ENCODE peak calls at places on chromosomes 2 and 18, in four cellular contexts. J is IMR-90, M is H1, Q is H9. V is an unnamed sample.

GRCh38 chr2:128357561-128358370 is 39.1 kb upstream of the HS6ST1 start:
- DNase-seq in J (no peak), M (no peak), Q (no peak), V (no peak)

GRCh38 chr2:112181571-112182290 is 43.5 kb downstream of the FBLN7 start:
- DNase-seq in J (no peak), M (peak), Q (peak), V (peak)

GRCh38 chr2:63788070-63788469 is 53.6 kb upstream of the UGP2 start:
- DNase-seq in J (peak), M (no peak), Q (no peak), V (no peak)

GRCh38 chr18:25974630-25975077 is 115.8 kb downstream of the SS18 start:
- DNase-seq in J (no peak), M (no peak), Q (no peak), V (peak)

GRCh38 chr2:176514805-176515500 is 245.7 kb downstream of the MTX2 start:
- DNase-seq in J (no peak), M (no peak), Q (no peak), V (no peak)

GRCh38 chr2:208040199-208041171 is 15.2 kb upstream of the PLEKHM3 start:
- DNase-seq in J (peak), M (peak), Q (peak), V (peak)

GRCh38 chr2:176658708-176659107 is 389.5 kb downstream of the MTX2 start:
- DNase-seq in J (no peak), M (no peak), Q (no peak), V (no peak)

GRCh38 chr18:23963443-23964185 is 50.9 kb upstream of the TTC39C start:
- DNase-seq in J (no peak), M (peak), Q (no peak), V (no peak)

GRCh38 chr2:69983392-69983791 is 22.0 kb upstream of the ASPRV1 start:
- DNase-seq in J (no peak), M (no peak), Q (no peak), V (no peak)

GRCh38 chr2:166314022-166314759 is 61.6 kb downstream of the SCN9A start:
- DNase-seq in J (peak), M (no peak), Q (no peak), V (no peak)

GRCh38 chr18:24590946-24591345 is 130.5 kb downstream of the HRH4 start:
- DNase-seq in J (no peak), M (no peak), Q (no peak), V (no peak)

GRCh38 chr2:227043981-227044380 is 120.0 kb downstream of the COL4A4 start:
- DNase-seq in J (no peak), M (no peak), Q (no peak), V (no peak)

GRCh38 chr2:212686285-212686895 is 147.8 kb upstream of the ERBB4 start:
- DNase-seq in J (peak), M (peak), Q (peak), V (peak)

GRCh38 chr18:45726603-45727002 is 2.6 kb downstream of the SLC14A1 start:
- DNase-seq in J (peak), M (no peak), Q (no peak), V (no peak)

GRCh38 chr2:120614901-120615300 is 120.8 kb upstream of the GLI2 start:
- DNase-seq in J (no peak), M (no peak), Q (no peak), V (no peak)

GRCh38 chr18:57466307-57466706 is 31.1 kb downstream of the ONECUT2 start:
- DNase-seq in J (no peak), M (no peak), Q (no peak), V (no peak)

GRCh38 chr18:53551868-53552426 is 672.5 kb downstream of the MBD2 start:
- DNase-seq in J (no peak), M (no peak), Q (no peak), V (no peak)

GRCh38 chr2:188132385-188132784 is 159.3 kb upstream of the GULP1 start:
- DNase-seq in J (no peak), M (no peak), Q (no peak), V (no peak)

GRCh38 chr2:196597531-196597930 is 42.0 kb upstream of the CCDC150 start:
- DNase-seq in J (peak), M (no peak), Q (no peak), V (no peak)

GRCh38 chr2:222939208-222939846 is 78.5 kb downstream of the ACSL3 start:
- DNase-seq in J (peak), M (peak), Q (peak), V (peak)

GRCh38 chr2:241821460-241822263 is 12.7 kb downstream of the NEU4 start:
- DNase-seq in J (no peak), M (no peak), Q (peak), V (no peak)

GRCh38 chr2:201191132-201191875 is 8.4 kb downstream of the CASP10 start:
- DNase-seq in J (no peak), M (no peak), Q (no peak), V (no peak)

GRCh38 chr18:72542993-72543361 is 1.2 kb downstream of the CBLN2 start:
- DNase-seq in J (no peak), M (no peak), Q (peak), V (peak)

GRCh38 chr2:190180313-190181065 is 118.0 kb upstream of the MSTN start:
- DNase-seq in J (no peak), M (peak), Q (peak), V (peak)

GRCh38 chr2:1546023-1546591 is 132.8 kb downstream of the TPO start:
- DNase-seq in J (peak), M (peak), Q (peak), V (peak)

GRCh38 chr2:238231251-238231793 is 8.5 kb downstream of the HES6 start:
- DNase-seq in J (peak), M (peak), Q (peak), V (peak)

GRCh38 chr18:10239138-10239537 is 215.3 kb upstream of the APCDD1 start:
- DNase-seq in J (peak), M (no peak), Q (no peak), V (no peak)

GRCh38 chr2:188291617-188292445 is at the start of gene GULP1:
- DNase-seq in J (peak), M (peak), Q (peak), V (peak)

GRCh38 chr2:231130657-231131056 is 5.8 kb upstream of the HTR2B start:
- DNase-seq in J (no peak), M (no peak), Q (no peak), V (no peak)

GRCh38 chr2:35410431-35411061 is 945.0 kb upstream of the CRIM1 start:
- DNase-seq in J (peak), M (peak), Q (peak), V (peak)

GRCh38 chr18:55585586-55586521 is 2.1 kb downstream of the TCF4 start:
- DNase-seq in J (peak), M (no peak), Q (peak), V (peak)

GRCh38 chr18:23134780-23135678 is at the start of gene CABLES1:
- DNase-seq in J (peak), M (peak), Q (peak), V (peak)

GRCh38 chr2:233409286-233409991 is 55.1 kb downstream of the DGKD start:
- DNase-seq in J (no peak), M (peak), Q (no peak), V (peak)

GRCh38 chr2:85888745-85889647 is at the start of gene ST3GAL5:
- DNase-seq in J (peak), M (peak), Q (peak), V (peak)

GRCh38 chr2:85888020-85888744 is 608 bp downstream of the ST3GAL5 start:
- DNase-seq in J (no peak), M (no peak), Q (peak), V (peak)

GRCh38 chr2:85886585-85886984 is 2.2 kb downstream of the ST3GAL5 start:
- DNase-seq in J (peak), M (no peak), Q (no peak), V (no peak)

GRCh38 chr2:85886141-85886540 is 2.6 kb downstream of the ST3GAL5 start:
- DNase-seq in J (no peak), M (no peak), Q (no peak), V (no peak)

DNA sequence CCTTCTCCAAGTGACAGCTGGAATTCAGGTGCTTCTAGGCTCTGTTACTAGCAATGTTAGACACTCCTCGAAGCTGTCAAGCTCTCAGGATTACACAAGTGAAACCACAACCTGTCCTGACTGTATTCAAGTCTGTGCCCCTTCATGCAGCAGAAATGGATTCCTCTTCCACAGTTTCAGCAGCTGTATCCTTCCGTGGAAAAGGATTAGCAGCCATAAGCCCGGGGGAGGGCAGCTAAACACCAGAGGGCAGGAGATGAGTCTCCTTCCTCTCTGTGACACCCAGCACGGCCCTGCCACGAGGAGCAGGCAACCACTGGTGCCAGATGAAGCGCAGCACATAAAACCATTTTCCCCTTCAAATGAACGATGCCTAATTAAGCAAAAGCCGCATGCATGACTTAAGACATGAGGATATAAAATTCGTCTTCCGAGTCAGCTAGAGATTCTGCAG is 1.2 kb downstream of the ST3GAL5 start:
- DNase-seq in J (peak), M (no peak), Q (no peak), V (peak)
- H3K56ac ChIP-seq in J (no peak), M (no peak), Q (no peak), V (no peak)

GRCh38 chr18:21600526-21601410 is at the start of gene ESCO1:
- DNase-seq in J (peak), M (peak), Q (peak), V (peak)
- H3K4ac ChIP-seq in J (peak), M (peak), Q (no peak), V (peak)

GRCh38 chr2:43184339-43184895 is 42.0 kb downstream of the ZFP36L2 start:
- DNase-seq in J (peak), M (no peak), Q (no peak), V (no peak)
- H3K56ac ChIP-seq in J (no peak), M (no peak), Q (no peak), V (no peak)

GRCh38 chr2:174023591-174024523 is 58.7 kb upstream of the SP3 start:
- DNase-seq in J (peak), M (peak), Q (peak), V (peak)
- H3K4ac ChIP-seq in J (peak), M (no peak), Q (no peak), V (no peak)

GRCh38 chr2:218465987-218466633 is 47.2 kb downstream of the VIL1 start:
- DNase-seq in J (peak), M (no peak), Q (no peak), V (peak)
- H3K56ac ChIP-seq in J (no peak), M (no peak), Q (no peak), V (no peak)

DNA sequence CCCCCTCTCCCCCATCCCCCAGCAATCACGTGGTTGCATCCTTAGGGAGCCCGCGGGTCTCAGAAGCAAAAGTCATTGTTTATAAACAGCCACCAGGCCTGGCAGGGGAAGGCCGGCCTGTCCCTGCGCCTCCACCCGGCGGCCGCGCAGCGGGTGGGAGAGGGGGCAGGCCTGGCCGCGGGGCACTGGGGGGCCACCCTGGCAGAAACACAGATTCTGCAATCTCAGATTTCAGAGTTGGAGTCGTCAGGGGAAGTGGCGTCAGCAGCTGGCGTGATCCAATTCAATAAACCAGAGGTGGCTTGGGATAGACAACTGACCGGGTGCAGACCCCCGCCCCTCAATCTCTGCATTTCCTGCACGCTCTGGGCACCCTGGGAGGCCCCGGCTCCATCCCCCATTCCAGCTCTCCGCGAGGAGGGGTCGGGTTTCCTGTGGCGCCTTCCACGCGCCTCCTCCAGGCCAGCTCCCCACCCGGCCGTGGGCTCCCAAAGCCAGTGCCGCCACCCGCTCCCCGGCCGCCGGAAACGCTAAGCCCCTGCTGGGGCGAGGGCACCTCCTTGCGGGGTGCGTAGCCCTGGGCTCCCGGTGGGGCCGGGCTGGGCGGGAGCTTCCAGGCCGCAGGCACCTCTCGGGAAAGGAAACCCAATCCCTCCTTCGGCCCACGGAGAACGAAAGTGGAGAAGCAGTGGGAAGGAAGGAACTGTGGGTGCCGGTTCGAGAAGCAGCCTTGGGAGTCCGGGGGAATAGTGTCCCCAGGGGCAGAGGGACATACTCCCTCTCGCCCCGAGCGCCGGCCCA is 1.1 kb downstream of the BIN1 start:
- DNase-seq in J (peak), M (peak), Q (peak), V (peak)
- H3K4ac ChIP-seq in J (peak), M (peak), Q (no peak), V (peak)

DNA sequence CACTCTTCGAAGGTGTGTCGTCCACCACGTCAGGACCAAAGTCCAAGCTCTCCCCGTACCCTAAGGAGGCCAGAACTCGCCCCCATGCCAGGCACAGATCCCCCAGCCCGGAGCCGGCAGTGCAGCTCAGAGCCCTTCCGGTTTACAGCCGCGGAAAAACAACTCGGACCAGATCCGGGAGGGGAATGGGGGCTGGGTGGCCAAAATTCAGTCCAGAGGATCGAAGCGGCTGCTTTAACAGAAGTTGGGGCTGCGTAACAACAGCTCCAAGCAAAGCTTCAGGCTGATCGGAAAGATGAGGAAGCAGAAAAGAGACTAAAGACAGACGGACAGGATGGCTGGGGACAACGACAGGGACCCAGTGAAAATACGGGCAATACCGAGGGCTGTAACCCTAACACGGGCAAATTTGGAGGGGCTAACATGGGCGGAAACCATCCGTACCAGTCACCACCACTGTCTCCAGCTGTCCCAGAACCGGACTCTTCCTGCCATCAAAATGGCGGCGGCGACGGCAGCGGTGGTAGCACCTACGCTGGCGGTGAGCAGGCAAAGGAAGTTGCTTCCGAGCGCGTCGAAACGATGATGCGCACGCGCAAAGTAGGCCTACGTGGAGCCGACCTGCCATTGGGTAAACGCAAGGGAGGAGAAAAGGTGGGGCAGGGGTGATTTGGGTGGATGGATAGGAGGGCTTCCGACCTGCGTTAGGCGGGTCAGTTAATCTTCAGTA is at the start of gene MMADHC:
- DNase-seq in J (peak), M (peak), Q (peak), V (peak)
- H3K56ac ChIP-seq in J (peak), M (peak), Q (peak), V (peak)

V was measured in mesendoderm.